ENCODE peak calls at places on chromosomes 13 and 19, in four cellular contexts. X, E, L and Z are unnamed samples.

GRCh38 chr19:19822148-19822429 is 539 bp upstream of the ZNF506 start:
- DNase-seq in X (no peak), E (no peak), L (no peak), Z (no peak)

GRCh38 chr13:43363156-43363918 is 340.0 kb downstream of the DNAJC15 start:
- DNase-seq in X (no peak), E (no peak), L (no peak), Z (peak)

GRCh38 chr19:53942001-53942786 is 20.5 kb upstream of the CACNG8 start:
- DNase-seq in X (no peak), E (no peak), L (no peak), Z (no peak)

GRCh38 chr13:40764587-40765403 is 6.2 kb downstream of the MRPS31 start:
- DNase-seq in X (no peak), E (no peak), L (no peak), Z (peak)

GRCh38 chr13:80214521-80214941 is 126.4 kb downstream of the SPRY2 start:
- DNase-seq in X (no peak), E (no peak), L (no peak), Z (peak)

GRCh38 chr13:58397596-58398387 is 766.2 kb downstream of the PCDH17 start:
- DNase-seq in X (no peak), E (no peak), L (no peak), Z (no peak)

GRCh38 chr13:99812611-99813010 is 159.0 kb downstream of the ZIC5 start:
- DNase-seq in X (no peak), E (no peak), L (no peak), Z (peak)

GRCh38 chr13:21075303-21076264 is 14.2 kb upstream of the LATS2 start:
- DNase-seq in X (peak), E (peak), L (no peak), Z (no peak)

GRCh38 chr19:4113398-4114088 is 10.4 kb downstream of the MAP2K2 start:
- DNase-seq in X (no peak), E (no peak), L (no peak), Z (no peak)

GRCh38 chr19:49861127-49861526 is 6.2 kb downstream of the PNKP start:
- DNase-seq in X (no peak), E (peak), L (no peak), Z (no peak)

GRCh38 chr19:48511800-48512503 is at the start of gene LMTK3:
- DNase-seq in X (no peak), E (no peak), L (peak), Z (peak)

GRCh38 chr13:33318037-33318436 is 32.5 kb upstream of the STARD13 start:
- DNase-seq in X (no peak), E (no peak), L (no peak), Z (no peak)

GRCh38 chr13:113918981-113919646 is 54.8 kb downstream of the C13orf46 start:
- DNase-seq in X (no peak), E (no peak), L (no peak), Z (no peak)

GRCh38 chr13:103884139-103884723 is 818.0 kb upstream of the SLC10A2 start:
- DNase-seq in X (no peak), E (no peak), L (no peak), Z (no peak)

GRCh38 chr13:113848020-113848419 is 15.9 kb downstream of the GAS6 start:
- DNase-seq in X (no peak), E (no peak), L (no peak), Z (no peak)

GRCh38 chr19:50181121-50181520 is 18.0 kb upstream of the IZUMO2 start:
- DNase-seq in X (no peak), E (no peak), L (no peak), Z (no peak)

GRCh38 chr13:91277013-91277676 is 70.3 kb upstream of the MIR17HG start:
- DNase-seq in X (no peak), E (no peak), L (no peak), Z (no peak)

GRCh38 chr19:38682195-38682867 is 34.9 kb downstream of the ACTN4 start:
- DNase-seq in X (no peak), E (no peak), L (no peak), Z (no peak)

GRCh38 chr13:27131202-27131623 is 40.4 kb downstream of the USP12 start:
- DNase-seq in X (no peak), E (no peak), L (no peak), Z (peak)

GRCh38 chr13:80160110-80160509 is 180.8 kb downstream of the SPRY2 start:
- DNase-seq in X (no peak), E (no peak), L (no peak), Z (no peak)

GRCh38 chr13:87696458-87696857 is 25.3 kb downstream of the SLITRK5 start:
- DNase-seq in X (no peak), E (no peak), L (no peak), Z (no peak)

GRCh38 chr19:35946203-35946602 is 10.0 kb downstream of the LRFN3 start:
- DNase-seq in X (no peak), E (no peak), L (no peak), Z (no peak)

GRCh38 chr19:13010038-13010991 is 15.0 kb downstream of the NFIX start:
- DNase-seq in X (no peak), E (peak), L (no peak), Z (no peak)

GRCh38 chr19:3137139-3137538 is 1.3 kb downstream of the GNA15 start:
- DNase-seq in X (no peak), E (no peak), L (no peak), Z (no peak)

GRCh38 chr13:99894835-99895427 is 76.6 kb downstream of the ZIC5 start:
- DNase-seq in X (no peak), E (no peak), L (no peak), Z (no peak)

GRCh38 chr19:50493171-50493570 is 16.5 kb upstream of the GARIN5A start:
- DNase-seq in X (no peak), E (no peak), L (no peak), Z (no peak)